ENCODE peak calls at places on chromosome 9, in five cellular contexts. S, D, U, R and M are unnamed samples.

GRCh38 chr9:87701931-87702421 is 23.9 kb upstream of the CTSL start:
- DNase-seq in S (peak), D (no peak), U (no peak), R (no peak), M (no peak)

GRCh38 chr9:2053883-2054845 is 39.0 kb downstream of the SMARCA2 start:
- DNase-seq in S (no peak), D (no peak), U (no peak), R (peak), M (no peak)

GRCh38 chr9:129725841-129726251 is 27.0 kb downstream of the PTGES start:
- DNase-seq in S (no peak), D (no peak), U (no peak), R (no peak), M (no peak)

GRCh38 chr9:72996684-72997314 is 43.9 kb upstream of the ALDH1A1 start:
- DNase-seq in S (no peak), D (no peak), U (no peak), R (no peak), M (no peak)

GRCh38 chr9:133881671-133882381 is 110.3 kb downstream of the VAV2 start:
- DNase-seq in S (no peak), D (no peak), U (no peak), R (no peak), M (no peak)

GRCh38 chr9:116074658-116075057 is 78.9 kb upstream of the PAPPA start:
- DNase-seq in S (no peak), D (no peak), U (no peak), R (no peak), M (no peak)

GRCh38 chr9:105296445-105296844 is 52.0 kb downstream of the SLC44A1 start:
- DNase-seq in S (no peak), D (no peak), U (no peak), R (no peak), M (no peak)

GRCh38 chr9:77384406-77384805 is 207.1 kb downstream of the VPS13A start:
- DNase-seq in S (no peak), D (no peak), U (no peak), R (no peak), M (no peak)

GRCh38 chr9:859251-859650 is 17.8 kb downstream of the DMRT1 start:
- DNase-seq in S (no peak), D (no peak), U (no peak), R (no peak), M (no peak)

GRCh38 chr9:114271556-114272510 is 51.1 kb upstream of the ORM1 start:
- DNase-seq in S (peak), D (no peak), U (peak), R (no peak), M (peak)

GRCh38 chr9:112032009-112032408 is 135.4 kb downstream of the UGCG start:
- DNase-seq in S (no peak), D (no peak), U (no peak), R (no peak), M (no peak)

GRCh38 chr9:133188843-133189180 is 20.2 kb downstream of the OBP2B start:
- DNase-seq in S (no peak), D (no peak), U (no peak), R (no peak), M (no peak)

DNA sequence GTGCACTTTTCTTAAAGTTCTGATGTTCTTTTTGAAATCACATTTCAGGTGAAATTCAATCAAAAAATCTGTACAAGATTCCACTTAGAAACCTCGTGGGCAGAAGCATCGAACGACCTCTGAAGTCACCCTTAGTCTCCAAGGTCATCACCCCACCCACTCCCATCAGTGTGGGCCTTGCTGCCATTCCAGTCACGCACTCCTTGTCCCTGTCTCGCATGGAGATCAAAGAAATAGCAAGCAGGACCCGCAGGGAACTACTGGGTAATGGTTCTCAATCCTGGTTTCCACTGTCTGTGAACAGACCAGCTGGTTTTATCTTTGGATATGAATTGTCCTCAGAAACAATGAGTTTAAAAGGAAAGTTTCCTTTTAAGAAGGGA is 8.1 kb upstream of the SLC2A8 start:
- DNase-seq in S (no peak), D (peak), U (no peak), R (no peak), M (no peak)
- H3K27ac ChIP-seq in S (no peak), D (no peak), U (no peak), R (no peak), M (no peak)

GRCh38 chr9:126521976-126522590 is 91.6 kb upstream of the LMX1B start:
- DNase-seq in S (no peak), D (no peak), U (no peak), R (no peak), M (no peak)

GRCh38 chr9:126519660-126520425 is 93.9 kb upstream of the LMX1B start:
- DNase-seq in S (no peak), D (no peak), U (no peak), R (no peak), M (no peak)

GRCh38 chr9:126521551-126521950 is 92.2 kb upstream of the LMX1B start:
- DNase-seq in S (no peak), D (no peak), U (no peak), R (no peak), M (no peak)

GRCh38 chr9:126520453-126520852 is 93.3 kb upstream of the LMX1B start:
- DNase-seq in S (no peak), D (no peak), U (no peak), R (no peak), M (no peak)

GRCh38 chr9:126521089-126521488 is 92.6 kb upstream of the LMX1B start:
- DNase-seq in S (no peak), D (no peak), U (no peak), R (no peak), M (no peak)
- H3K27ac ChIP-seq in S (no peak), D (no peak), U (no peak), R (no peak), M (no peak)

GRCh38 chr9:136532799-136533774 is 12.8 kb downstream of the NOTCH1 start:
- DNase-seq in S (no peak), D (no peak), U (no peak), R (peak), M (no peak)
- H3K27ac ChIP-seq in S (no peak), D (no peak), U (peak), R (no peak), M (peak)

GRCh38 chr9:19162026-19162366 is 34.7 kb upstream of the PLIN2 start:
- DNase-seq in S (no peak), D (no peak), U (no peak), R (no peak), M (no peak)
- H3K27ac ChIP-seq in S (no peak), D (peak), U (peak), R (peak), M (peak)

GRCh38 chr9:36893911-36894310 is 140.2 kb downstream of the PAX5 start:
- DNase-seq in S (no peak), D (no peak), U (no peak), R (no peak), M (no peak)
- H3K27ac ChIP-seq in S (no peak), D (no peak), U (no peak), R (no peak), M (no peak)

DNA sequence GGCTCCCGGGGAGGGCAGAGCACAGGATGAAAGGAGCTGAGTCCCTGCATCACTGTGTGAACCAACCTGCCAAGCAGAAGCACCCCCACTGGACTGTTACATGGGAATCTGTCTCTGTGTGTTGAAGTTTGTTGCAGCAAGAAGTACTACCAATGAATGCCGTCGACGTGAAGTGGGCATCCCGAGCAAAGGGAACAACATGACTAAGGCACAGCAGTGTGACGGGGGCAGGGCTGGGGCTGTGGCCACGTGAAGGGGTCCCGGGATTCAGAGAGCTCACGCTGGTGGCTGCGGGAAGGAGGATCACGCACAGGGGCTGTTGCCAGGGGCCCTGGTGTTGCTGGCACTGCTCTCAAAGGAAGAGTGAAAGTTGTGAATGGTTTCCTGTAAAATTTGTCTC is 27.5 kb upstream of the GABBR2 start:
- DNase-seq in S (no peak), D (no peak), U (no peak), R (no peak), M (no peak)
- H3K27ac ChIP-seq in S (no peak), D (no peak), U (no peak), R (no peak), M (no peak)

GRCh38 chr9:14499976-14500375 is 186.0 kb upstream of the NFIB start:
- DNase-seq in S (no peak), D (no peak), U (no peak), R (no peak), M (no peak)
- H3K27ac ChIP-seq in S (no peak), D (no peak), U (no peak), R (no peak), M (no peak)

GRCh38 chr9:131104016-131104740 is 7.8 kb downstream of the AIF1L start:
- DNase-seq in S (peak), D (no peak), U (no peak), R (no peak), M (no peak)
- H3K27ac ChIP-seq in S (peak), D (no peak), U (no peak), R (no peak), M (no peak)